ENCODE peak calls at places on chromosomes 13 and 19, in ten cellular contexts. Z is WTC11, X is heart right ventricle, V is fibroblast of mammary gland, B is nephron progenitor cell, Q is endothelial cell, H is epithelial cell of esophagus, T is type B pancreatic cell, G is pancreas, U is lower leg skin. E is an unnamed sample.

GRCh38 chr19:38004505-38005223 is 97.7 kb downstream of the SIPA1L3 start:
- DNase-seq in V (peak; percentile 97), H (peak; percentile 97), T (peak; percentile 72), X (peak; percentile 90), U (peak; percentile 97), G (no peak), Q (peak; percentile 63), B (peak; percentile 63), Z (peak; percentile 71), E (peak; percentile 92)

GRCh38 chr13:50617134-50617721 is 226.3 kb downstream of the DLEU7 start:
- DNase-seq in V (peak; percentile 91), B (no peak), Q (no peak), T (no peak), X (no peak), G (no peak), U (no peak), H (no peak), Z (no peak), E (no peak)

GRCh38 chr13:45047394-45048328 is 58.3 kb downstream of the GPALPP1 start:
- DNase-seq in B (peak; percentile 74), Q (peak; percentile 77), X (peak; percentile 77), T (peak; percentile 80), G (peak; percentile 79), H (peak; percentile 87), Z (peak; percentile 78), U (peak; percentile 93), V (peak; percentile 80), E (peak; percentile 60)

GRCh38 chr19:51098366-51099069 is 9.7 kb downstream of the CTU1 start:
- DNase-seq in V (peak; percentile 32), U (no peak), T (no peak), Q (no peak), H (no peak), X (no peak), G (no peak), B (no peak), Z (no peak), E (no peak)

GRCh38 chr13:44147648-44148047 is 226.0 kb upstream of the SERP2 start:
- DNase-seq in G (no peak), V (no peak), X (no peak), Q (no peak), U (no peak), Z (no peak), B (no peak), H (no peak), T (no peak), E (no peak)

GRCh38 chr13:26112843-26113242 is 61.0 kb upstream of the SHISA2 start:
- DNase-seq in T (no peak), B (no peak), U (no peak), Z (no peak), Q (no peak), V (no peak), G (no peak), X (no peak), H (peak; percentile 7), E (no peak)

GRCh38 chr13:29785978-29786377 is 64.4 kb downstream of the UBL3 start:
- DNase-seq in U (no peak), Z (no peak), G (no peak), H (no peak), V (no peak), B (no peak), X (no peak), Q (no peak), T (no peak), E (no peak)

GRCh38 chr19:42083537-42083936 is 7.6 kb downstream of the ZNF574 start:
- DNase-seq in H (no peak), V (no peak), B (no peak), T (no peak), U (no peak), X (no peak), Z (no peak), G (no peak), Q (no peak), E (no peak)

GRCh38 chr13:96527497-96527896 is 437.6 kb downstream of the HS6ST3 start:
- DNase-seq in G (no peak), U (no peak), Q (no peak), T (no peak), B (no peak), Z (no peak), H (no peak), V (no peak), X (no peak), E (no peak)

GRCh38 chr19:52679598-52679997 is 41.4 kb upstream of the ZNF83 start:
- DNase-seq in U (peak; percentile 18), G (no peak), T (no peak), V (no peak), H (peak; percentile 21), X (no peak), Z (no peak), Q (no peak), B (no peak), E (no peak)

GRCh38 chr19:54803410-54803809 is at the start of gene KIR2DL4:
- DNase-seq in V (no peak), T (no peak), B (no peak), G (no peak), Q (no peak), X (no peak), Z (no peak), H (no peak), U (peak; percentile 71), E (no peak)

GRCh38 chr13:98496239-98496668 is 80.7 kb downstream of the STK24 start:
- DNase-seq in V (peak; percentile 55), X (no peak), U (peak; percentile 96), H (no peak), Z (no peak), B (no peak), Q (no peak), T (no peak), G (no peak), E (peak; percentile 86)

GRCh38 chr19:15550847-15551182 is 42.5 kb downstream of the CYP4F22 start:
- DNase-seq in B (no peak), G (no peak), Z (peak; percentile 22), V (no peak), H (no peak), T (no peak), Q (no peak), U (no peak), X (no peak), E (no peak)

GRCh38 chr19:1169921-1170885 is 3.9 kb downstream of the SBNO2 start:
- DNase-seq in V (peak; percentile 98), H (peak; percentile 81), B (no peak), U (no peak), Q (no peak), T (no peak), Z (peak; percentile 14), X (no peak), G (peak; percentile 73), E (no peak)

GRCh38 chr19:5691205-5691929 is 1.3 kb downstream of the RPL36 start:
- DNase-seq in U (peak; percentile 93), H (peak; percentile 55), G (peak; percentile 88), X (peak; percentile 81), T (no peak), B (no peak), V (peak; percentile 74), Z (no peak), Q (no peak), E (peak; percentile 45)

GRCh38 chr19:461664-462551 is 1.1 kb upstream of the SHC2 start:
- DNase-seq in U (peak; percentile 92), Z (peak; percentile 69), V (no peak), H (no peak), T (no peak), G (peak; percentile 97), B (peak; percentile 73), Q (no peak), X (no peak), E (no peak)

GRCh38 chr13:40755082-40755755 is 15.8 kb downstream of the MRPS31 start:
- DNase-seq in X (no peak), Q (no peak), V (no peak), Z (no peak), T (no peak), B (no peak), U (no peak), G (no peak), H (no peak), E (no peak)

GRCh38 chr13:40749327-40749726 is 21.7 kb downstream of the MRPS31 start:
- DNase-seq in U (no peak), V (no peak), H (no peak), B (no peak), X (no peak), G (no peak), Z (no peak), T (no peak), Q (no peak), E (no peak)
- TF ChIP-seq CTCF in U (no peak), V (peak; percentile 25), H (no peak), B (no peak), X (peak; percentile 18), G (no peak), Z (no peak), T (peak; percentile 44), Q (peak; percentile 49), E (no peak)

DNA sequence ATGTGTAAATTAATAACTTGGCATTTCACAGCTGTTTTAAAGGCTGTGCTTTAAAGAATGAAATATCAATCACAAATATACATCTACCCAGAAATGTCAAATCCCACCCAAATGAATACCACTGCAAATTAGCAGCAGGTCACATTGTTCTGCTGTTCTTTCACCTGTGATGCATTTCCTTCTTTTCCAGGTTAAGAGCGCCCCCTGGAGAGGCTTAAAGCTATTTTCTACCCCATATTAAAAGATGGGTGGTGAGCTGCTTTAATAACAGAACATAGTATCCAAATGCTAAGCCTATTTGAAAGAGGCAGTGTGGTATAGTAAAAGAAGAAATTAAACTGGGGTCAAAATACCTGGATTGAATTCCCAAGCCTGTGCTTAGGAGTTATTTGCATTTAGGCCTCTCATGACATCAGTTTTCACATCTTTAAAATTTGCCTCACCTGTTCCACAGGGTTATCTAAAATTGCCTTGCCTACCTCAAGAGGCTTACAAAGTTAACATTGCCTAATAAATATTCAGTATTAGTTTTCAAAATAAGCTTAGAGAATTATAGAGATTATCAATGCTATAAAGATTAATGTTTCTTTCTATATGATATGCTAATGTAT is 396.9 kb upstream of the SLITRK5 start:
- DNase-seq in H (peak; percentile 68), Z (peak; percentile 49), Q (peak; percentile 61), U (no peak), T (no peak), X (peak; percentile 15), G (no peak), V (peak; percentile 42), B (peak; percentile 60), E (no peak)
- TF ChIP-seq CTCF in H (peak; percentile 77), Z (peak; percentile 60), Q (peak; percentile 57), U (no peak), T (peak; percentile 80), X (peak; percentile 45), G (no peak), V (peak; percentile 55), B (peak; percentile 71), E (no peak)

GRCh38 chr19:30733826-30734550 is 361.8 kb downstream of the ZNF536 start:
- DNase-seq in B (peak; percentile 14), T (no peak), Z (peak; percentile 21), H (no peak), X (no peak), U (no peak), G (no peak), V (no peak), Q (no peak), E (no peak)
- TF ChIP-seq CTCF in B (no peak), T (peak; percentile 54), Z (no peak), H (no peak), X (no peak), U (no peak), G (no peak), V (no peak), Q (no peak), E (no peak)

GRCh38 chr13:113122571-113123225 is at the start of gene F10:
- DNase-seq in B (peak; percentile 54), V (peak; percentile 63), T (peak; percentile 74), Q (no peak), Z (peak; percentile 54), H (no peak), G (peak; percentile 77), U (peak; percentile 94), X (peak; percentile 47), E (peak; percentile 80)
- TF ChIP-seq CTCF in B (no peak), V (no peak), T (peak; percentile 38), Q (no peak), Z (no peak), H (no peak), G (no peak), U (no peak), X (no peak), E (peak; percentile 4)

GRCh38 chr19:49766007-49766937 is 529 bp upstream of the AP2A1 start:
- DNase-seq in X (peak; percentile 100), Z (peak; percentile 99), H (peak; percentile 100), G (peak; percentile 100), V (peak; percentile 100), T (peak; percentile 98), U (peak; percentile 100), B (peak; percentile 98), Q (peak; percentile 99), E (peak; percentile 100)
- TF ChIP-seq CTCF in X (no peak), Z (no peak), H (no peak), G (no peak), V (no peak), T (no peak), U (no peak), B (no peak), Q (no peak), E (peak; percentile 47)

E was measured in tibial artery.